ENCODE peak calls at places on chromosome 9, in five cellular contexts. O, P, N, M and R are unnamed samples.

GRCh38 chr9:136048560-136049411 is 46.3 kb downstream of the NACC2 start:
- DNase-seq in P (no peak), M (no peak), O (no peak), N (no peak), R (no peak)

GRCh38 chr9:82327641-82328040 is 339.1 kb downstream of the SPATA31D1 start:
- DNase-seq in N (no peak), O (peak), M (no peak), P (no peak), R (no peak)

GRCh38 chr9:22040760-22041159 is 31.7 kb upstream of the CDKN2B start:
- DNase-seq in P (no peak), M (peak), O (peak), N (no peak), R (peak)

GRCh38 chr9:109974143-109974917 is 194.3 kb downstream of the PALM2AKAP2 start:
- DNase-seq in P (no peak), O (no peak), N (no peak), M (no peak), R (no peak)

GRCh38 chr9:92242115-92242778 is 51.2 kb downstream of the IARS1 start:
- DNase-seq in M (peak), N (no peak), O (peak), P (no peak), R (no peak)

GRCh38 chr9:16221822-16222547 is 648.5 kb downstream of the BNC2 start:
- DNase-seq in P (no peak), N (no peak), O (no peak), M (no peak), R (no peak)

GRCh38 chr9:137791947-137792346 is 85.6 kb upstream of the CACNA1B start:
- DNase-seq in O (no peak), M (no peak), P (no peak), N (no peak), R (no peak)

GRCh38 chr9:94175669-94176068 is 83.4 kb upstream of the ZNF169 start:
- DNase-seq in P (no peak), O (no peak), N (no peak), M (no peak), R (no peak)

GRCh38 chr9:113998529-113999255 is 79.4 kb downstream of the AMBP start:
- DNase-seq in N (peak), O (no peak), M (no peak), P (no peak), R (no peak)

GRCh38 chr9:134877541-134877940 is 3.1 kb upstream of the FCN2 start:
- DNase-seq in P (no peak), N (peak), M (no peak), O (no peak), R (no peak)

GRCh38 chr9:104795082-104795481 is 31.2 kb downstream of the NIPSNAP3B start:
- DNase-seq in O (no peak), N (no peak), M (no peak), P (no peak), R (no peak)

GRCh38 chr9:32395483-32396216 is 11.2 kb downstream of the ACO1 start:
- DNase-seq in P (no peak), N (no peak), M (peak), O (peak), R (peak)

GRCh38 chr9:89360465-89360864 is 42.2 kb downstream of the SECISBP2 start:
- DNase-seq in M (no peak), O (no peak), N (no peak), P (no peak), R (no peak)

GRCh38 chr9:136572003-136572595 is 26.3 kb upstream of the NOTCH1 start:
- DNase-seq in M (peak), O (peak), P (no peak), N (peak), R (peak)

GRCh38 chr9:24487250-24487861 is 58.3 kb downstream of the IZUMO3 start:
- DNase-seq in O (no peak), P (no peak), N (no peak), M (no peak), R (no peak)

GRCh38 chr9:124779368-124780059 is 2.6 kb downstream of the OLFML2A start:
- DNase-seq in N (peak), M (peak), O (peak), P (no peak), R (peak)

GRCh38 chr9:135507104-135508035 is 6.9 kb downstream of the MRPS2 start:
- DNase-seq in N (peak), P (no peak), M (no peak), O (no peak), R (no peak)

GRCh38 chr9:133737774-133738038 is 446 bp downstream of the SARDH start:
- DNase-seq in M (no peak), N (no peak), P (no peak), O (no peak), R (no peak)

GRCh38 chr9:136089697-136090045 is 5.4 kb downstream of the NACC2 start:
- DNase-seq in O (peak), M (no peak), N (no peak), P (no peak), R (peak)

GRCh38 chr9:112921549-112921948 is 30.9 kb upstream of the SLC46A2 start:
- DNase-seq in N (peak), O (peak), M (peak), P (no peak), R (peak)